ENCODE peak calls at places on chromosomes 13 and 19, in four cellular contexts. One of them, this sample, is unnamed.

GRCh38 chr13:111531505-111531904 is 211.1 kb downstream of the TEX29 start:
- DNase-seq in activated T-helper 1 cell treated with Interleukin-2 at 50 U/mL for 16 hours: no peak
- DNase-seq in fibroblast of lung: no peak
- DNase-seq in CD4-positive, alpha-beta T cell: no peak
- DNase-seq in this sample: no peak

GRCh38 chr19:16274466-16274865 is 50.2 kb upstream of the KLF2 start:
- DNase-seq in activated T-helper 1 cell treated with Interleukin-2 at 50 U/mL for 16 hours: no peak
- DNase-seq in CD4-positive, alpha-beta T cell: no peak
- DNase-seq in fibroblast of lung: no peak
- DNase-seq in this sample: no peak

GRCh38 chr19:9848761-9849160 is 13.6 kb downstream of the PIN1 start:
- DNase-seq in fibroblast of lung: no peak
- DNase-seq in activated T-helper 1 cell treated with Interleukin-2 at 50 U/mL for 16 hours: no peak
- DNase-seq in CD4-positive, alpha-beta T cell: no peak
- DNase-seq in this sample: no peak

GRCh38 chr13:88074794-88075509 is 403.8 kb downstream of the SLITRK5 start:
- DNase-seq in activated T-helper 1 cell treated with Interleukin-2 at 50 U/mL for 16 hours: no peak
- DNase-seq in fibroblast of lung: no peak
- DNase-seq in CD4-positive, alpha-beta T cell: no peak
- DNase-seq in this sample: no peak

GRCh38 chr19:14463747-14464146 is 11.4 kb downstream of the PTGER1 start:
- DNase-seq in activated T-helper 1 cell treated with Interleukin-2 at 50 U/mL for 16 hours: no peak
- DNase-seq in fibroblast of lung: no peak
- DNase-seq in CD4-positive, alpha-beta T cell: no peak
- DNase-seq in this sample: no peak

GRCh38 chr13:98751397-98752110 is 918 bp downstream of the SLC15A1 start:
- DNase-seq in CD4-positive, alpha-beta T cell: no peak
- DNase-seq in activated T-helper 1 cell treated with Interleukin-2 at 50 U/mL for 16 hours: no peak
- DNase-seq in fibroblast of lung: peak
- DNase-seq in this sample: no peak

GRCh38 chr13:27131202-27131623 is 40.4 kb downstream of the USP12 start:
- DNase-seq in CD4-positive, alpha-beta T cell: peak
- DNase-seq in activated T-helper 1 cell treated with Interleukin-2 at 50 U/mL for 16 hours: peak
- DNase-seq in fibroblast of lung: peak
- DNase-seq in this sample: peak

GRCh38 chr13:24207841-24208240 is 47.3 kb downstream of the SPATA13 start:
- DNase-seq in activated T-helper 1 cell treated with Interleukin-2 at 50 U/mL for 16 hours: no peak
- DNase-seq in fibroblast of lung: no peak
- DNase-seq in CD4-positive, alpha-beta T cell: no peak
- DNase-seq in this sample: no peak

GRCh38 chr19:39335168-39335567 is 675 bp downstream of the GMFG start:
- DNase-seq in fibroblast of lung: no peak
- DNase-seq in activated T-helper 1 cell treated with Interleukin-2 at 50 U/mL for 16 hours: no peak
- DNase-seq in CD4-positive, alpha-beta T cell: peak
- DNase-seq in this sample: no peak

GRCh38 chr13:79434578-79434977 is 28.5 kb upstream of the RBM26 start:
- DNase-seq in CD4-positive, alpha-beta T cell: no peak
- DNase-seq in activated T-helper 1 cell treated with Interleukin-2 at 50 U/mL for 16 hours: no peak
- DNase-seq in fibroblast of lung: peak
- DNase-seq in this sample: no peak

GRCh38 chr19:18361646-18362045 is 21.2 kb downstream of the PGPEP1 start:
- DNase-seq in fibroblast of lung: peak
- DNase-seq in CD4-positive, alpha-beta T cell: no peak
- DNase-seq in activated T-helper 1 cell treated with Interleukin-2 at 50 U/mL for 16 hours: no peak
- DNase-seq in this sample: no peak

GRCh38 chr19:49355890-49356289 is 6.3 kb downstream of the TEAD2 start:
- DNase-seq in CD4-positive, alpha-beta T cell: no peak
- DNase-seq in activated T-helper 1 cell treated with Interleukin-2 at 50 U/mL for 16 hours: no peak
- DNase-seq in fibroblast of lung: no peak
- DNase-seq in this sample: no peak

GRCh38 chr13:95957331-95957730 is 95.9 kb downstream of the UGGT2 start:
- DNase-seq in CD4-positive, alpha-beta T cell: no peak
- DNase-seq in fibroblast of lung: no peak
- DNase-seq in activated T-helper 1 cell treated with Interleukin-2 at 50 U/mL for 16 hours: no peak
- DNase-seq in this sample: no peak

GRCh38 chr19:38388310-38389100 is at the start of gene SPRED3:
- DNase-seq in activated T-helper 1 cell treated with Interleukin-2 at 50 U/mL for 16 hours: no peak
- DNase-seq in CD4-positive, alpha-beta T cell: no peak
- DNase-seq in fibroblast of lung: peak
- DNase-seq in this sample: no peak

GRCh38 chr13:46799139-46799538 is 2.2 kb upstream of the ESD start:
- DNase-seq in CD4-positive, alpha-beta T cell: no peak
- DNase-seq in activated T-helper 1 cell treated with Interleukin-2 at 50 U/mL for 16 hours: no peak
- DNase-seq in fibroblast of lung: no peak
- DNase-seq in this sample: no peak

GRCh38 chr19:47776568-47776967 is 1.9 kb upstream of the SELENOW start:
- DNase-seq in activated T-helper 1 cell treated with Interleukin-2 at 50 U/mL for 16 hours: no peak
- DNase-seq in CD4-positive, alpha-beta T cell: no peak
- DNase-seq in fibroblast of lung: peak
- DNase-seq in this sample: no peak

GRCh38 chr13:94419304-94419943 is 60.1 kb downstream of the DCT start:
- DNase-seq in activated T-helper 1 cell treated with Interleukin-2 at 50 U/mL for 16 hours: no peak
- DNase-seq in CD4-positive, alpha-beta T cell: no peak
- DNase-seq in fibroblast of lung: peak
- DNase-seq in this sample: no peak

GRCh38 chr19:13428352-13428751 is 77.9 kb downstream of the CACNA1A start:
- DNase-seq in activated T-helper 1 cell treated with Interleukin-2 at 50 U/mL for 16 hours: no peak
- DNase-seq in CD4-positive, alpha-beta T cell: no peak
- DNase-seq in fibroblast of lung: peak
- DNase-seq in this sample: no peak

GRCh38 chr19:32022946-32023832 is 322.2 kb upstream of the ZNF507 start:
- DNase-seq in activated T-helper 1 cell treated with Interleukin-2 at 50 U/mL for 16 hours: no peak
- DNase-seq in CD4-positive, alpha-beta T cell: no peak
- DNase-seq in fibroblast of lung: no peak
- DNase-seq in this sample: no peak

GRCh38 chr19:42290523-42291436 is 11.2 kb upstream of the PRR19 start:
- DNase-seq in fibroblast of lung: no peak
- DNase-seq in activated T-helper 1 cell treated with Interleukin-2 at 50 U/mL for 16 hours: peak
- DNase-seq in CD4-positive, alpha-beta T cell: peak
- DNase-seq in this sample: no peak

GRCh38 chr13:44801990-44802389 is 187.3 kb downstream of the NUFIP1 start:
- DNase-seq in CD4-positive, alpha-beta T cell: no peak
- DNase-seq in activated T-helper 1 cell treated with Interleukin-2 at 50 U/mL for 16 hours: no peak
- DNase-seq in fibroblast of lung: peak
- DNase-seq in this sample: peak

This sample was measured in H4.